ENCODE peak calls at places on chromosomes 13 and 19, in six cellular contexts. B is GM23338, H is neural progenitor cell, M is A549, L is substantia nigra, Y is IMR-90. C is an unnamed sample.
A peak's percentile ranks its signal among the peaks of the same experiment; 100 is the strongest.

GRCh38 chr13:79678100-79678499 is 197.1 kb downstream of the NDFIP2 start:
- DNase-seq in B (no peak), H (no peak), L (no peak), M (no peak), Y (peak; percentile 44), C (no peak)

GRCh38 chr19:41702208-41702651 is 6.2 kb upstream of the CEACAM5 start:
- DNase-seq in Y (peak; percentile 33), H (no peak), L (no peak), B (no peak), M (peak; percentile 85), C (no peak)

GRCh38 chr19:14383556-14383897 is 2.3 kb downstream of the ADGRE5 start:
- DNase-seq in L (no peak), B (no peak), M (no peak), H (no peak), Y (peak; percentile 39), C (peak; percentile 51)

GRCh38 chr19:6220385-6221191 is 59.2 kb downstream of the MLLT1 start:
- DNase-seq in Y (peak; percentile 64), L (no peak), B (no peak), M (no peak), H (no peak), C (peak; percentile 38)

GRCh38 chr19:40750035-40750284 is 317 bp downstream of the ACTMAP start:
- DNase-seq in H (no peak), Y (no peak), L (no peak), M (no peak), B (no peak), C (no peak)

GRCh38 chr19:9940778-9941177 is 4.5 kb upstream of the OLFM2 start:
- DNase-seq in B (no peak), M (no peak), L (no peak), H (no peak), Y (peak; percentile 53), C (no peak)

GRCh38 chr19:18551631-18552030 is 6.0 kb upstream of the KXD1 start:
- DNase-seq in M (no peak), Y (no peak), H (no peak), L (no peak), B (no peak), C (no peak)

GRCh38 chr13:24671367-24672117 is 8.7 kb upstream of the ATP12A start:
- DNase-seq in H (peak; percentile 69), L (no peak), B (peak; percentile 87), Y (peak; percentile 72), M (peak; percentile 54), C (peak; percentile 77)

GRCh38 chr13:85419611-85420010 is 379.6 kb downstream of the SLITRK6 start:
- DNase-seq in Y (no peak), H (no peak), L (no peak), M (no peak), B (no peak), C (no peak)

GRCh38 chr13:28138756-28139470 is 568 bp downstream of the PAN3 start:
- DNase-seq in L (peak; percentile 47), M (peak; percentile 42), B (peak; percentile 85), H (peak; percentile 90), Y (peak; percentile 91), C (peak; percentile 91)

GRCh38 chr13:95893861-95894260 is 159.3 kb downstream of the UGGT2 start:
- DNase-seq in M (no peak), L (no peak), B (no peak), H (peak; percentile 7), Y (no peak), C (no peak)

GRCh38 chr13:40484101-40484800 is 182.2 kb downstream of the FOXO1 start:
- DNase-seq in M (no peak), H (no peak), Y (no peak), L (no peak), B (no peak), C (no peak)

GRCh38 chr19:28633223-28634030 is 579.5 kb downstream of the UQCRFS1 start:
- DNase-seq in Y (peak; percentile 1), M (no peak), L (no peak), H (peak; percentile 74), B (peak; percentile 74), C (peak; percentile 57)

GRCh38 chr19:13984875-13985741 is 21.0 kb downstream of the RFX1 start:
- DNase-seq in H (no peak), M (no peak), B (no peak), Y (no peak), L (no peak), C (no peak)

GRCh38 chr19:4816388-4817165 is 14.9 kb downstream of the TICAM1 start:
- DNase-seq in L (no peak), Y (no peak), H (no peak), M (no peak), B (no peak), C (no peak)

GRCh38 chr19:4606921-4607678 is 32.2 kb upstream of the TNFAIP8L1 start:
- DNase-seq in L (no peak), Y (no peak), B (peak; percentile 78), H (peak; percentile 87), M (no peak), C (no peak)

GRCh38 chr13:109610517-109610916 is 175.9 kb downstream of the IRS2 start:
- DNase-seq in L (peak; percentile 6), B (peak; percentile 60), M (no peak), Y (no peak), H (peak; percentile 50), C (peak; percentile 37)

GRCh38 chr19:15129856-15130580 is 22.8 kb downstream of the SYDE1 start:
- DNase-seq in L (no peak), M (no peak), H (no peak), Y (no peak), B (no peak), C (peak; percentile 47)

GRCh38 chr19:35346193-35347052 is 1.3 kb upstream of the FFAR1 start:
- DNase-seq in L (no peak), M (no peak), B (no peak), H (no peak), Y (no peak), C (peak; percentile 42)

GRCh38 chr19:23075031-23075733 is 41.6 kb upstream of the ZNF730 start:
- DNase-seq in M (no peak), Y (peak; percentile 72), B (peak; percentile 96), L (peak; percentile 6), H (peak; percentile 93), C (peak; percentile 73)

GRCh38 chr19:45076851-45077730 is 813 bp upstream of the ZNF296 start:
- DNase-seq in B (peak; percentile 75), M (no peak), Y (no peak), H (no peak), L (no peak), C (peak; percentile 67)

GRCh38 chr19:48613852-48614435 is 932 bp downstream of the FAM83E start:
- DNase-seq in B (no peak), Y (no peak), H (no peak), L (no peak), M (no peak), C (peak; percentile 36)

GRCh38 chr13:45055902-45056648 is 64.2 kb upstream of the GTF2F2 start:
- DNase-seq in H (peak; percentile 57), B (no peak), M (no peak), L (no peak), Y (peak; percentile 56), C (peak; percentile 28)
- H3K27ac ChIP-seq in H (no peak overlapping the region), B (no peak overlapping the region), M (no peak overlapping the region), L (peak overlapping the region; percentile 62), Y (peak overlapping the region; percentile 89), C (peak overlapping the region; percentile 60)

DNA sequence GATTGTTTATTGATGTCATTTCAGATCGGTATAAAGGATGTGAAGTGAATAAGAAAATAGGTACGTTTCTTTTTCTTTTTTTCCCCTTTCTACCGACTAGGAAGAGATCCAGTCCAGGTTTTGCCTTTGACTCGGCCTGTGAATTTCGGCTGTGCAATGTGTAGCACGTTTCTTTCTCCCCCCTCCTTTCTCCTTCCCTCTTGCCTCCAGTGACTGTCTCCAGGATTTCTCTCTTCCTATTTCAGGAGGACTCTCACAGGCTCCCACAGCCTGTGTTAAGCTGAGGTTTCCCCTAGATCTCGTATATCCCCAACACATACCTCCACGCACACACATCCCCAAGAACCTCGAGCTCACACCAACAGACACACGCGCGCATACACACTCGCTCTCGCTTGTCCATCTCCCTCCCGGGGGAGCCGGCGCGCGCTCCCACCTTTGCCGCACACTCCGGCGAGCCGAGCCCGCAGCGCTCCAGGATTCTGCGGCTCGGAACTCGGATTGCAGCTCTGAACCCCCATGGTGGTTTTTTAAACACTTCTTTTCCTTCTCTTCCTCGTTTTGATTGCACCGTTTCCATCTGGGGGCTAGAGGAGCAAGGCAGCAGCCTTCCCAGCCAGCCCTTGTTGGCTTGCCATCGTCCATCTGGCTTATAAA is at the start of gene GPC6:
- DNase-seq in Y (peak; percentile 95), M (no peak), H (peak; percentile 84), B (peak; percentile 88), L (no peak), C (peak; percentile 44)
- H3K27ac ChIP-seq in Y (peak within 1 kb of the TSS; percentile 75), M (peak within 1 kb of the TSS; percentile 85), H (peak within 1 kb of the TSS; percentile 57), B (no peak within 1 kb of the TSS), L (no peak within 1 kb of the TSS), C (peak within 1 kb of the TSS; percentile 66)

GRCh38 chr13:111168116-111168515 is 53.0 kb downstream of the ARHGEF7 start:
- DNase-seq in M (no peak), B (no peak), L (no peak), Y (no peak), H (no peak), C (no peak)

GRCh38 chr13:111167290-111167689 is 52.2 kb downstream of the ARHGEF7 start:
- DNase-seq in L (no peak), M (no peak), H (no peak), Y (no peak), B (no peak), C (no peak)

GRCh38 chr13:111166882-111167281 is 51.8 kb downstream of the ARHGEF7 start:
- DNase-seq in M (no peak), B (no peak), H (no peak), Y (no peak), L (no peak), C (no peak)

GRCh38 chr13:111165189-111165588 is 50.1 kb downstream of the ARHGEF7 start:
- DNase-seq in Y (no peak), L (no peak), B (no peak), M (no peak), H (no peak), C (no peak)

DNA sequence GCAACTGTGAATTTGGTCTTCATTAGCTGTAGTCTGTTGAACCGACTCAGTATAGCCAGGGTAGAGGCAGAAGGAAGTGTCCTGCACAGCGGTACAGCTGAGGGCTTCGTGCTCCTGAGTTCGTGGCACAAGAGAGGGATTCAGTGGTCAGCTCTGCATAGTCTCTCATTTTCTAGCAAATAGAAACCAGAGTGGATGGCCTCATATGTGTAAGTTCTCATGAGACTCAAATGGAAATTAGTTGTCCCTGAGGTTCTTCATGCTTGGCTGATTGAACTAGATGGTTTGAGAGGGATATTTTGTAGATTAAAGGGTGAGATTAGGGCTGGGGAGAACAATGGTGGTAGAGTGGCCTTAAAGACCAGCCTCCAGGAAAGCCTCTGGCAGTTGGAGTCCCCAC is 50.5 kb downstream of the ARHGEF7 start:
- DNase-seq in Y (no peak), H (no peak), L (no peak), B (no peak), M (no peak), C (no peak)
- H3K27ac ChIP-seq in Y (no peak overlapping the region), H (no peak overlapping the region), L (no peak overlapping the region), B (no peak overlapping the region), M (no peak overlapping the region), C (no peak overlapping the region)

GRCh38 chr13:49499889-49500660 is 4.3 kb downstream of the PHF11 start:
- DNase-seq in Y (peak; percentile 90), L (no peak), M (no peak), H (no peak), B (no peak), C (no peak)

GRCh38 chr13:49503951-49504350 is 8.2 kb downstream of the PHF11 start:
- DNase-seq in B (no peak), Y (peak; percentile 51), M (no peak), H (no peak), L (no peak), C (no peak)

GRCh38 chr13:49497272-49497671 is 1.5 kb downstream of the PHF11 start:
- DNase-seq in L (no peak), M (no peak), Y (no peak), B (no peak), H (no peak), C (no peak)

GRCh38 chr13:49498211-49498610 is 2.5 kb downstream of the PHF11 start:
- DNase-seq in B (no peak), M (no peak), L (no peak), H (no peak), Y (no peak), C (no peak)

GRCh38 chr13:49502954-49503353 is 7.2 kb downstream of the PHF11 start:
- DNase-seq in B (no peak), H (no peak), L (no peak), Y (peak; percentile 77), M (no peak), C (no peak)
- H3K27ac ChIP-seq in B (no peak overlapping the region), H (no peak overlapping the region), L (no peak overlapping the region), Y (peak overlapping the region; percentile 25), M (no peak overlapping the region), C (no peak overlapping the region)

C was measured in colonic mucosa.